ENCODE peak calls at places on chromosomes 16 and 17, in six cellular contexts. One of them, this sample, is unnamed.

GRCh38 chr17:31508310-31509094 is 117.0 kb downstream of the RAB11FIP4 start:
- DNase-seq in RWPE1: no peak
- DNase-seq in left lung: no peak
- DNase-seq in small intestine: peak
- DNase-seq in OCI-LY7: no peak
- DNase-seq in tibial nerve: no peak
- DNase-seq in this sample: no peak

GRCh38 chr17:42072323-42073187 is 22.2 kb upstream of the C17orf113 start:
- DNase-seq in RWPE1: no peak
- DNase-seq in left lung: peak
- DNase-seq in small intestine: no peak
- DNase-seq in OCI-LY7: peak
- DNase-seq in tibial nerve: no peak
- DNase-seq in this sample: no peak

GRCh38 chr16:117381-118365 is 20.8 kb downstream of the NPRL3 start:
- DNase-seq in RWPE1: peak
- DNase-seq in left lung: peak
- DNase-seq in small intestine: peak
- DNase-seq in OCI-LY7: peak
- DNase-seq in tibial nerve: no peak
- DNase-seq in this sample: no peak

GRCh38 chr17:38554430-38555350 is 51.1 kb downstream of the SRCIN1 start:
- DNase-seq in RWPE1: no peak
- DNase-seq in left lung: no peak
- DNase-seq in small intestine: no peak
- DNase-seq in OCI-LY7: no peak
- DNase-seq in tibial nerve: no peak
- DNase-seq in this sample: no peak

GRCh38 chr17:16470302-16470701 is 21.7 kb downstream of the LRRC75A start:
- DNase-seq in RWPE1: no peak
- DNase-seq in left lung: no peak
- DNase-seq in small intestine: peak
- DNase-seq in OCI-LY7: no peak
- DNase-seq in tibial nerve: no peak
- DNase-seq in this sample: no peak

GRCh38 chr16:27690604-27691003 is 140.7 kb downstream of the KATNIP start:
- DNase-seq in RWPE1: peak
- DNase-seq in left lung: no peak
- DNase-seq in small intestine: peak
- DNase-seq in OCI-LY7: peak
- DNase-seq in tibial nerve: no peak
- DNase-seq in this sample: no peak

GRCh38 chr17:58755269-58755576 is 431 bp upstream of the PPM1E start:
- DNase-seq in RWPE1: no peak
- DNase-seq in left lung: no peak
- DNase-seq in small intestine: no peak
- DNase-seq in OCI-LY7: no peak
- DNase-seq in tibial nerve: no peak
- DNase-seq in this sample: no peak

GRCh38 chr17:5785343-5785742 is 201.0 kb upstream of the NLRP1 start:
- DNase-seq in RWPE1: peak
- DNase-seq in left lung: no peak
- DNase-seq in small intestine: no peak
- DNase-seq in OCI-LY7: peak
- DNase-seq in tibial nerve: no peak
- DNase-seq in this sample: no peak

GRCh38 chr17:82241926-82242697 is 13.3 kb downstream of the SLC16A3 start:
- DNase-seq in RWPE1: no peak
- DNase-seq in left lung: peak
- DNase-seq in small intestine: no peak
- DNase-seq in OCI-LY7: no peak
- DNase-seq in tibial nerve: no peak
- DNase-seq in this sample: peak

GRCh38 chr17:33976816-33977215 is 278.3 kb upstream of the CCL2 start:
- DNase-seq in RWPE1: no peak
- DNase-seq in left lung: no peak
- DNase-seq in small intestine: no peak
- DNase-seq in OCI-LY7: no peak
- DNase-seq in tibial nerve: no peak
- DNase-seq in this sample: no peak

GRCh38 chr17:773467-774319 is 8.4 kb downstream of the GLOD4 start:
- DNase-seq in RWPE1: no peak
- DNase-seq in left lung: no peak
- DNase-seq in small intestine: no peak
- DNase-seq in OCI-LY7: no peak
- DNase-seq in tibial nerve: no peak
- DNase-seq in this sample: no peak

GRCh38 chr16:11318817-11319216 is 26.4 kb upstream of the RMI2 start:
- DNase-seq in RWPE1: no peak
- DNase-seq in left lung: no peak
- DNase-seq in small intestine: no peak
- DNase-seq in OCI-LY7: no peak
- DNase-seq in tibial nerve: no peak
- DNase-seq in this sample: no peak

GRCh38 chr16:81526935-81527334 is 82.3 kb downstream of the CMIP start:
- DNase-seq in RWPE1: peak
- DNase-seq in left lung: no peak
- DNase-seq in small intestine: peak
- DNase-seq in OCI-LY7: no peak
- DNase-seq in tibial nerve: no peak
- DNase-seq in this sample: no peak

GRCh38 chr17:48310748-48311213 is 119.2 kb downstream of the SKAP1 start:
- DNase-seq in RWPE1: no peak
- DNase-seq in left lung: no peak
- DNase-seq in small intestine: no peak
- DNase-seq in OCI-LY7: no peak
- DNase-seq in tibial nerve: no peak
- DNase-seq in this sample: no peak

GRCh38 chr17:18946536-18946935 is 5.4 kb upstream of the SLC5A10 start:
- DNase-seq in RWPE1: no peak
- DNase-seq in left lung: no peak
- DNase-seq in small intestine: no peak
- DNase-seq in OCI-LY7: no peak
- DNase-seq in tibial nerve: no peak
- DNase-seq in this sample: no peak

GRCh38 chr17:68238488-68238887 is 9.4 kb upstream of the AMZ2 start:
- DNase-seq in RWPE1: no peak
- DNase-seq in left lung: no peak
- DNase-seq in small intestine: no peak
- DNase-seq in OCI-LY7: no peak
- DNase-seq in tibial nerve: no peak
- DNase-seq in this sample: no peak

GRCh38 chr17:19533036-19533717 is 477 bp upstream of the SLC47A1 start:
- DNase-seq in RWPE1: no peak
- DNase-seq in left lung: no peak
- DNase-seq in small intestine: no peak
- DNase-seq in OCI-LY7: no peak
- DNase-seq in tibial nerve: no peak
- DNase-seq in this sample: no peak

GRCh38 chr16:81485824-81486554 is 41.4 kb downstream of the CMIP start:
- DNase-seq in RWPE1: no peak
- DNase-seq in left lung: no peak
- DNase-seq in small intestine: no peak
- DNase-seq in OCI-LY7: no peak
- DNase-seq in tibial nerve: no peak
- DNase-seq in this sample: no peak

GRCh38 chr17:28570716-28571254 is 539 bp downstream of the PIGS start:
- DNase-seq in RWPE1: no peak
- DNase-seq in left lung: peak
- DNase-seq in small intestine: peak
- DNase-seq in OCI-LY7: peak
- DNase-seq in tibial nerve: no peak
- DNase-seq in this sample: no peak

GRCh38 chr17:77375917-77376651 is 235.3 kb downstream of the SEC14L1 start:
- DNase-seq in RWPE1: no peak
- DNase-seq in left lung: no peak
- DNase-seq in small intestine: peak
- DNase-seq in OCI-LY7: no peak
- DNase-seq in tibial nerve: no peak
- DNase-seq in this sample: no peak

GRCh38 chr16:8571061-8571596 is 19.2 kb downstream of the TMEM114 start:
- DNase-seq in RWPE1: no peak
- DNase-seq in left lung: no peak
- DNase-seq in small intestine: no peak
- DNase-seq in OCI-LY7: no peak
- DNase-seq in tibial nerve: no peak
- DNase-seq in this sample: no peak

GRCh38 chr17:14299261-14300093 is 1.4 kb upstream of the HS3ST3B1 start:
- DNase-seq in RWPE1: no peak
- DNase-seq in left lung: peak
- DNase-seq in small intestine: no peak
- DNase-seq in OCI-LY7: no peak
- DNase-seq in tibial nerve: no peak
- DNase-seq in this sample: no peak

GRCh38 chr16:2388875-2389433 is 40.3 kb upstream of the CCNF start:
- DNase-seq in RWPE1: no peak
- DNase-seq in left lung: no peak
- DNase-seq in small intestine: no peak
- DNase-seq in OCI-LY7: no peak
- DNase-seq in tibial nerve: no peak
- DNase-seq in this sample: no peak

GRCh38 chr17:44547625-44548297 is 9.5 kb upstream of the FZD2 start:
- DNase-seq in RWPE1: no peak
- DNase-seq in left lung: no peak
- DNase-seq in small intestine: no peak
- DNase-seq in OCI-LY7: no peak
- DNase-seq in tibial nerve: no peak
- DNase-seq in this sample: no peak

GRCh38 chr17:38748329-38749221 is at the start of gene PCGF2:
- DNase-seq in RWPE1: peak
- DNase-seq in left lung: peak
- DNase-seq in small intestine: peak
- DNase-seq in OCI-LY7: peak
- DNase-seq in tibial nerve: peak
- DNase-seq in this sample: peak

GRCh38 chr17:82687375-82687861 is 11.1 kb downstream of the RAB40B start:
- DNase-seq in RWPE1: no peak
- DNase-seq in left lung: no peak
- DNase-seq in small intestine: peak
- DNase-seq in OCI-LY7: no peak
- DNase-seq in tibial nerve: no peak
- DNase-seq in this sample: no peak

GRCh38 chr16:10123141-10123540 is 59.1 kb downstream of the GRIN2A start:
- DNase-seq in RWPE1: no peak
- DNase-seq in left lung: no peak
- DNase-seq in small intestine: no peak
- DNase-seq in OCI-LY7: no peak
- DNase-seq in tibial nerve: no peak
- DNase-seq in this sample: no peak
- H3K27ac ChIP-seq in RWPE1: no peak
- H3K27ac ChIP-seq in left lung: no peak
- H3K27ac ChIP-seq in small intestine: no peak
- H3K27ac ChIP-seq in OCI-LY7: no peak
- H3K27ac ChIP-seq in tibial nerve: no peak
- H3K27ac ChIP-seq in this sample: no peak

DNA sequence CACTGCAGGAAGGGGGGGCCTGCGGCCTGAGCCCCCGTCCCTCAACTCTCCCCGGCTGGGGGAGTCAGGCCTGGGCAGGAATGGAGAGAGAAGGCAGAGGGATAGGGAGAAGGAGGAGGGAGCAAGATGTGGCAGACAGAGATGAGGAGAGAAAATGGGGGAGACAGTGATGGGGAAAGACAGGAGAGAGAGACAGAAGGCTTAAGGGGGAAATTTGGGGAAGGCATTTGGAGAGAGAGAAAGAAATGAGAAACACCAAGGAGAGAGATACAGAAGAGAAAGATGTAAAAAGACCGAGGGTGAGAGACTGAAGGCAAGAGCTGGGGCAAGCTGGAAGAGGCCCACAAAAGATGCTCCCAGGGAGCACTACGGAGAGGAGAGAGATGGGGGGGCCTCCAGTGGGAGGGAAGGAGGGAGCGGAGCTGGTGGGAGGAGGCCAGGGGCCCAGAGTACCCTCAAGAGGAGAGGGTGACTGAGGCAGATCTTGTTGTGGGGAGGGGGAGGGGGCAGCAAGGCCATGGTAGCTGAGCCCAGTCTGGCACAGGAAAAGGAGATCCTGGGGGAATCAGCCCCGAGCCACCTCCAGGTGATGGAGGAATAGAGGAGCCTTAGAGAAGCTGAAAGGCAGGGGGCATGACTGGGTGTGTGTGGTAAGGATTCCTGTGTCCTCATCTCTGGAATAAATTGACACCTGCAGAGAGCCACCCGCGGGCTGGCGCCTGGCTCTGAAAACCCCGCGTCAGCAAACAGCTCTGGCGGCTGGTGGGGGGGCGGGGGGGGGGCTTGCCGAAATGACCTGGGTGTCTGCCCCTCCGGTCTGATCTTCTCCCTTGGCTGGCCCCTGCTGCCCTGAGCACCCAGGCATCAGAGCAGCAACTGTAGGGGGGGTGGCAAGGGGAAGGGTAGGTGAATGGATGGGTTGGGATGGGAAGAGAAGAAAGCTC is 1.5 kb upstream of the NLGN2 start:
- DNase-seq in RWPE1: no peak
- DNase-seq in left lung: no peak
- DNase-seq in small intestine: no peak
- DNase-seq in OCI-LY7: no peak
- DNase-seq in tibial nerve: no peak
- DNase-seq in this sample: no peak
- H3K27ac ChIP-seq in RWPE1: peak
- H3K27ac ChIP-seq in left lung: no peak
- H3K27ac ChIP-seq in small intestine: no peak
- H3K27ac ChIP-seq in OCI-LY7: no peak
- H3K27ac ChIP-seq in tibial nerve: peak
- H3K27ac ChIP-seq in this sample: peak

DNA sequence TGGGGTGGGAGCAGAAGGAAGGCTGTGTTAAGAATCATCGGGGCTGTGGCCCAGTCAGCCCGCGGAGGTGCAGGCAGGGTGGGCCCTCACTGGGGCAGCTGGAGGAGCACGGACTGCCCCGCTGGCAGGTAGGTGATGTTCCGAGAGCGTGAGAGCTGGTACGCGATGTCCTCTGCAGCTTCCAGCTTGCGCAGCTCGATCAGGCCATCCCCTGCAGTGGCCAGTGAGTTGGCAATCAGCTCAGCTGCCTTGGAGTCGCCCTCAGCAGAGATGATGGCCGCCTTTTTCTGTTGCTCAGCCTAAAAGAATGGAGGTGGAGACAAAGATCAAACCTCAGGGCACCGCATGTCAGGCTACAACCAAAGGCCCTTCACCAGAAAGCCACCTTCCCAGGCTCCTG is 9.8 kb downstream of the PHB1 start:
- DNase-seq in RWPE1: no peak
- DNase-seq in left lung: no peak
- DNase-seq in small intestine: no peak
- DNase-seq in OCI-LY7: no peak
- DNase-seq in tibial nerve: no peak
- DNase-seq in this sample: no peak
- H3K27ac ChIP-seq in RWPE1: no peak
- H3K27ac ChIP-seq in left lung: no peak
- H3K27ac ChIP-seq in small intestine: no peak
- H3K27ac ChIP-seq in OCI-LY7: no peak
- H3K27ac ChIP-seq in tibial nerve: peak
- H3K27ac ChIP-seq in this sample: no peak

DNA sequence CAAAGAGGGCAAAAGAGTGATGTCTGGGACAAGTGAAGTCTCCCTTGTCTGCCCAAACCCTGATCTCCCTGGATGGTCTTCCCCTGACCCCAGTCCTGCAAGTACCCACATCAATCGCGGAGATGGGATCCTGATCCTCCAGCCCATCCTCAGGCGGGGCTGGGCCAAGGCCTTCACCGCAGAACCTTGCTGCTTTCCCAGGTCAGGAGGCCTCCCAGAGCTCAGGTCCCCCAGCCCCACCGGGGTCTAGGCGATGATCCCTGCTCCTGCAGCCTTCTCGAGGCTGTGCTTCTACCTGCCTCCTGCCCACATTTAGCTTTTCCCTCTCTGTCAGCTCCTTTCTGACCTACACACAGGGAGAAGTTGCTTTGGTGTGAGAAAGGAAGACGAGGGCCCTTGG is 6.3 kb downstream of the SLC12A4 start:
- DNase-seq in RWPE1: no peak
- DNase-seq in left lung: no peak
- DNase-seq in small intestine: no peak
- DNase-seq in OCI-LY7: no peak
- DNase-seq in tibial nerve: no peak
- DNase-seq in this sample: no peak
- H3K27ac ChIP-seq in RWPE1: peak
- H3K27ac ChIP-seq in left lung: peak
- H3K27ac ChIP-seq in small intestine: peak
- H3K27ac ChIP-seq in OCI-LY7: no peak
- H3K27ac ChIP-seq in tibial nerve: no peak
- H3K27ac ChIP-seq in this sample: no peak

This sample was measured in coronary artery.